ENCODE peak calls at places on chromosomes 16 and 17, in four cellular contexts. M is HAP-1, N is aorta, O is AG04450. H is an unnamed sample. For H3K27me3, the result is how much of the 10 kb centered on the place peaks cover.

GRCh38 chr17:40463122-40463550 is 19.9 kb downstream of the IGFBP4 start:
- DNase-seq in M (no peak), N (no peak), O (no peak), H (no peak)

GRCh38 chr17:73470369-73470768 is 158.6 kb upstream of the CDC42EP4 start:
- DNase-seq in M (no peak), O (no peak), N (no peak), H (no peak)

GRCh38 chr17:40535924-40536717 is 29.2 kb downstream of the CCR7 start:
- DNase-seq in N (peak), O (no peak), M (no peak), H (no peak)

GRCh38 chr17:45247429-45248131 is 14.3 kb downstream of the SPATA32 start:
- DNase-seq in M (peak), N (peak), O (peak), H (peak)

GRCh38 chr17:9529033-9529748 is 46.4 kb downstream of the STX8 start:
- DNase-seq in O (no peak), M (no peak), N (no peak), H (no peak)

GRCh38 chr17:11739848-11740247 is 141.6 kb downstream of the DNAH9 start:
- DNase-seq in M (no peak), O (no peak), N (no peak), H (no peak)

GRCh38 chr16:12054868-12055267 is 78.3 kb downstream of the SNX29 start:
- DNase-seq in M (no peak), O (no peak), N (peak), H (no peak)

GRCh38 chr17:250487-251300 is 69.2 kb upstream of the DOC2B start:
- DNase-seq in M (no peak), N (peak), O (no peak), H (no peak)

GRCh38 chr16:67384778-67385510 is 8.4 kb downstream of the TPPP3 start:
- DNase-seq in O (no peak), N (no peak), M (no peak), H (no peak)

GRCh38 chr17:74042744-74043486 is 160.6 kb upstream of the RPL38 start:
- DNase-seq in M (no peak), O (no peak), N (peak), H (no peak)

GRCh38 chr16:29023279-29024278 is 38.7 kb downstream of the LAT start:
- DNase-seq in O (no peak), N (peak), M (no peak), H (no peak)

GRCh38 chr17:12765544-12765943 is 23.8 kb upstream of the ARHGAP44 start:
- DNase-seq in M (no peak), O (peak), N (no peak), H (no peak)

GRCh38 chr17:41667280-41668008 is 21.2 kb upstream of the EIF1 start:
- DNase-seq in O (no peak), N (no peak), M (no peak), H (no peak)

GRCh38 chr16:27455700-27456099 is 53.7 kb downstream of the IL21R start:
- DNase-seq in M (no peak), N (peak), O (no peak), H (no peak)

GRCh38 chr17:46972346-46972745 is 6.7 kb downstream of the RPRML start:
- DNase-seq in M (no peak), N (peak), O (no peak), H (no peak)

GRCh38 chr17:77581480-77581879 is 377.0 kb upstream of the TNRC6C start:
- DNase-seq in M (no peak), N (peak), O (no peak), H (no peak)

GRCh38 chr16:75566040-75566888 is at the start of gene GABARAPL2:
- DNase-seq in O (no peak), M (peak), N (peak), H (peak)

GRCh38 chr17:55246583-55246982 is 18.2 kb upstream of the HLF start:
- DNase-seq in O (no peak), N (no peak), M (no peak), H (no peak)

GRCh38 chr17:216625-217024 is 35.2 kb upstream of the DOC2B start:
- DNase-seq in O (no peak), M (no peak), N (peak), H (no peak)

GRCh38 chr17:78962345-78962983 is 17.3 kb downstream of the LGALS3BP start:
- DNase-seq in O (no peak), M (no peak), N (no peak), H (no peak)

GRCh38 chr16:13527332-13527731 is 392.6 kb upstream of the ERCC4 start:
- DNase-seq in N (no peak), M (no peak), O (no peak), H (no peak)

GRCh38 chr17:21079196-21079595 is 36.4 kb upstream of the USP22 start:
- DNase-seq in M (no peak), O (no peak), N (no peak), H (no peak)

GRCh38 chr17:41635121-41636097 is 11.0 kb upstream of the KRT17 start:
- DNase-seq in N (no peak), M (no peak), O (no peak), H (no peak)

GRCh38 chr17:69608808-69609494 is 194.5 kb downstream of the MAP2K6 start:
- DNase-seq in M (no peak), O (peak), N (no peak), H (no peak)

GRCh38 chr17:28177351-28177750 is 134.9 kb downstream of the NLK start:
- DNase-seq in N (no peak), O (no peak), M (no peak), H (no peak)

GRCh38 chr16:66378739-66379570 is 12.5 kb downstream of the CDH5 start:
- DNase-seq in N (no peak), O (no peak), M (no peak), H (no peak)

GRCh38 chr17:27756467-27757371 is 43.6 kb downstream of the NOS2 start:
- DNase-seq in N (no peak), O (peak), M (peak), H (no peak)

GRCh38 chr16:86470964-86471363 is 39.4 kb upstream of the FOXF1 start:
- DNase-seq in N (no peak), M (no peak), O (no peak), H (no peak)

GRCh38 chr17:53496356-53496755 is 326.4 kb upstream of the KIF2B start:
- DNase-seq in M (no peak), O (no peak), N (no peak), H (no peak)

GRCh38 chr17:78952706-78953105 is 27.0 kb downstream of the LGALS3BP start:
- DNase-seq in N (no peak), O (no peak), M (no peak), H (no peak)

GRCh38 chr17:59381716-59382570 is 50.5 kb downstream of the YPEL2 start:
- DNase-seq in N (no peak), M (no peak), O (no peak), H (no peak)

GRCh38 chr16:30187971-30188561 is 4.7 kb downstream of the CORO1A start:
- DNase-seq in M (no peak), N (peak), O (no peak), H (no peak)

GRCh38 chr17:47317119-47317518 is 6.6 kb upstream of the EFCAB13 start:
- DNase-seq in O (no peak), N (no peak), M (no peak), H (no peak)

GRCh38 chr17:70107441-70107840 is 32.4 kb downstream of the KCNJ16 start:
- DNase-seq in O (no peak), M (no peak), N (no peak), H (no peak)

GRCh38 chr16:78045865-78046581 is 23.7 kb downstream of the CLEC3A start:
- DNase-seq in O (peak), M (peak), N (peak), H (peak)

GRCh38 chr17:58235821-58236220 is 2.6 kb upstream of the LPO start:
- DNase-seq in M (no peak), O (no peak), N (no peak), H (no peak)
- H3K27me3 ChIP-seq in M (half or more), O (under half), N (under half), H (under half)

DNA sequence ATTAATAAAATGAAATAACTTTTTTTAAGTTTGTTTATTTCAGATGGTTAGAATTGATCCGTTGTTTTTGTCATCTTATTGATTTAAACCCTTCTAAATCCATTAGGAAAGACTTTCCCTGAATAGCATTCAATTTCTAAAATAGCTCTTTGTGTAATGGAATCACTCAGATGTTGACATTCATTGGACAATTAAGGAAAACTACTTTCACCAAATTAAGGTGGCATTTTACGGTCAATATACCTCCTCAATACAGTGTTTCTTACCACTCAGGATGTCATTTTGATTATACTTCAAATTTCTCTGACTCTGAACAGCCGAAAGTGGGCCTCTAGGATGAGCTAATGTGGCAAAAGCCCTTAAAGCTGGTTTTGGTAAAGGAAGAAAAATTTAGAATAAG is 1.8 kb downstream of the ARL6IP1 start:
- DNase-seq in M (no peak), N (no peak), O (no peak), H (no peak)
- H3K4me3 ChIP-seq in M (peak), N (no peak), O (peak), H (peak)

GRCh38 chr17:48645639-48646182 is 19.6 kb upstream of the HOXB9 start:
- DNase-seq in N (no peak), O (no peak), M (no peak), H (no peak)

GRCh38 chr17:48644910-48645557 is 18.9 kb upstream of the HOXB9 start:
- DNase-seq in O (no peak), N (no peak), M (no peak), H (no peak)

GRCh38 chr17:48647964-48648245 is 21.7 kb upstream of the HOXB9 start:
- DNase-seq in O (no peak), M (no peak), N (no peak), H (no peak)

GRCh38 chr17:48646183-48647102 is 20.3 kb upstream of the HOXB9 start:
- DNase-seq in N (no peak), O (no peak), M (no peak), H (no peak)

DNA sequence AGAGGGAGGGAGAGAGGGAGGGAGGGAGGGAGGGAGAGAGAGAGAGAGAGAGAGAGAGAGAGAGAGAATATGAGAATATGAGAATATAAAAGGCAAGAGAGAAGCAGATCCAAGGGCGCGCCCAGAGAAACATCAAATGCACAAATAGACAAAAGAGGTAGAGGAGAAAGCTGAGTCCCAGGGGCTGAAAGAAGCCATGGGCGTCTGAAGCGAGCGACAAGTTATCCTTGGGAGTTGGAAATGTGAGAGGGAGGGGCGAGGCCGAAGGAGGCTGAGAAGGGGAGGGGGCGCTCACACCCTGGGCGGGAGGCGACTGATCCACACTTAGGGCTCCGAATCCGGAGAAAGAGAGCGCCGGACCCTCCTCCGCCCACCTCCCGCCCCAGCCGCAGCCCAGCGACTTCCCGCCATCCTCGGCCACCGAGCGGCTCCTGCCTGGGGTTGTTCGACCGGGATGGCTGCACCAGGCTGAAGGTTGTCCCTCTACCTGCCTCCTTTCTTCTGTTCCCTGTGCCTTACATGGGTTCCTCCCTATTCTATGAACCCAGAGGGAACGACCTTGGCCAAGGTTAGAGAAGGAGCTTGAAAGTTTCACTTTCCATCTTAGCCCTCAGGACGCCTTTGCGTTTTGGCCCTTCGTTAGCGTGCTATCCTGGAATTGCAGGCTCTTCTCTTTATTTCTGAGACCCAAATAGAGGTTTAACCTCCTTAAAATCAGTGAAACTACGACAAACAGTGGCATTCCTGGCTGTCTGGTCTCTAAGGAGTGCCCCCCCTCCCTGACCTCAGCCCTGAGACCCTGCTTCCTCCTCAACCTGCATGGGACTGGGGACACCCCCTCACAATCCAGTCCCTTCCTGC is 21.2 kb upstream of the HOXB9 start:
- DNase-seq in M (no peak), O (no peak), N (peak), H (no peak)
- H3K27me3 ChIP-seq in M (under half), O (half or more), N (under half), H (under half)

GRCh38 chr16:2970563-2970962 is 1.4 kb downstream of the PAQR4 start:
- DNase-seq in N (no peak), M (no peak), O (no peak), H (no peak)
- H3K4me3 ChIP-seq in N (no peak), M (peak), O (peak), H (peak)

GRCh38 chr17:3034578-3034920 is 28.9 kb downstream of the OR1D5 start:
- DNase-seq in N (peak), O (no peak), M (no peak), H (no peak)

GRCh38 chr17:3036800-3037199 is 26.6 kb downstream of the OR1D5 start:
- DNase-seq in O (no peak), N (no peak), M (no peak), H (no peak)

GRCh38 chr17:3037259-3037658 is 26.1 kb downstream of the OR1D5 start:
- DNase-seq in O (no peak), M (no peak), N (peak), H (no peak)

GRCh38 chr17:3035256-3035967 is 28.0 kb downstream of the OR1D5 start:
- DNase-seq in M (no peak), O (no peak), N (peak), H (no peak)

DNA sequence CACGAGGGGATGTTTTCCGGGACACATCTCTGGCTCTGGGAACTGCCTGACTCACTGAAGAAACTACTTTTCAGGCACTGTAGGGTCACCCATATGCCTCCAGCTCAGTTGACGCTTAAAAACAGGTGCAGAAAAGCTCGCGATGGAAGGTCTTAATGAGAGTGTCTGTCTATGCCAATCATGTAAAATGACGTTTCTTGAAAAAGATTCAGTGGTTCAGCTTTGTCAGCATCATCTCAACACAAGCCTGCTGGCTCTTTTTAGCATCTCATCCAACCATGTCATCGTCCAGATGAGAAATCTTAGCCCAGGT is 27.5 kb downstream of the OR1D5 start:
- DNase-seq in N (no peak), O (no peak), M (no peak), H (no peak)
- H3K27me3 ChIP-seq in N (under half), O (under half), M (under half), H (under half)

H was measured in NT2/D1.